ENCODE peak calls at places on chromosomes 7 and 10, in five cellular contexts. One of them, this sample, is unnamed.

GRCh38 chr10:33801705-33802104 is 467.2 kb upstream of the NRP1 start:
- DNase-seq in HepG2: peak; percentile 85
- DNase-seq in H1: no peak
- DNase-seq in GM12878: no peak
- DNase-seq in K562: no peak
- DNase-seq in this sample: peak; percentile 22

GRCh38 chr7:137981175-137981574 is 20.7 kb downstream of the CREB3L2 start:
- DNase-seq in K562: no peak
- DNase-seq in H1: no peak
- DNase-seq in HepG2: no peak
- DNase-seq in GM12878: no peak
- DNase-seq in this sample: no peak

GRCh38 chr10:97229322-97229721 is 43.6 kb upstream of the SLIT1 start:
- DNase-seq in HepG2: no peak
- DNase-seq in GM12878: no peak
- DNase-seq in K562: no peak
- DNase-seq in H1: no peak
- DNase-seq in this sample: no peak

GRCh38 chr7:25862254-25862992 is 289.6 kb upstream of the NFE2L3 start:
- DNase-seq in K562: peak; percentile 98
- DNase-seq in HepG2: peak; percentile 56
- DNase-seq in H1: peak; percentile 99
- DNase-seq in GM12878: peak; percentile 95
- DNase-seq in this sample: peak; percentile 100

GRCh38 chr10:73814896-73815718 is 3.7 kb upstream of the NDST2 start:
- DNase-seq in H1: peak; percentile 58
- DNase-seq in HepG2: no peak
- DNase-seq in GM12878: no peak
- DNase-seq in K562: peak; percentile 79
- DNase-seq in this sample: peak; percentile 48

GRCh38 chr7:135966341-135967043 is 10.7 kb downstream of the MTPN start:
- DNase-seq in GM12878: no peak
- DNase-seq in HepG2: no peak
- DNase-seq in K562: no peak
- DNase-seq in H1: no peak
- DNase-seq in this sample: no peak

GRCh38 chr7:15209385-15209784 is 306.8 kb upstream of the DGKB start:
- DNase-seq in HepG2: no peak
- DNase-seq in K562: no peak
- DNase-seq in GM12878: no peak
- DNase-seq in H1: no peak
- DNase-seq in this sample: no peak

GRCh38 chr7:30322656-30323355 is 38.4 kb downstream of the ZNRF2 start:
- DNase-seq in K562: no peak
- DNase-seq in HepG2: no peak
- DNase-seq in GM12878: peak; percentile 45
- DNase-seq in H1: no peak
- DNase-seq in this sample: no peak

DNA sequence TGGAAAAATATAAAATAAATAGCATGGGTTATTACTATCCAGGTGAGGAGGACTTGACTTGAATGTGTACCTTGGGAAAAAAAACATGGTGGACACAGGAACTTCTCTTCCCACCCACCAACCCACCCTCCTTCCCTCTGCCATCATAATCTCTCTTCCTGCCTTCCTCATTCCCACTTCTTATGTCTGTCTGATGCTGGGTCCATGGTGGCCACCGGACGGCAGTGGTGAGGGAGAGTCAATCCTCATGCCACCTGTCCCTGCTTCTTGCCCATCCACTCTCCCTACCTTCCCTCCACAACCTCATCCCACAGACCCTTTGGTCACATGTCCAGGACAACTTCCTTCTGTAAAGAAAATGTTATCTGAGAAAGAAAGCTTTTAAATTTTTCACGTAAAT is 104.7 kb downstream of the PIP4K2A start:
- DNase-seq in GM12878: no peak
- DNase-seq in HepG2: no peak
- DNase-seq in K562: no peak
- DNase-seq in H1: no peak
- DNase-seq in this sample: no peak
- TF ChIP-seq ZNF274 in GM12878: no peak
- TF ChIP-seq ZNF274 in HepG2: no peak
- TF ChIP-seq ZNF274 in K562: no peak
- TF ChIP-seq ZNF274 in H1: no peak
- TF ChIP-seq ZNF274 in this sample: no peak

DNA sequence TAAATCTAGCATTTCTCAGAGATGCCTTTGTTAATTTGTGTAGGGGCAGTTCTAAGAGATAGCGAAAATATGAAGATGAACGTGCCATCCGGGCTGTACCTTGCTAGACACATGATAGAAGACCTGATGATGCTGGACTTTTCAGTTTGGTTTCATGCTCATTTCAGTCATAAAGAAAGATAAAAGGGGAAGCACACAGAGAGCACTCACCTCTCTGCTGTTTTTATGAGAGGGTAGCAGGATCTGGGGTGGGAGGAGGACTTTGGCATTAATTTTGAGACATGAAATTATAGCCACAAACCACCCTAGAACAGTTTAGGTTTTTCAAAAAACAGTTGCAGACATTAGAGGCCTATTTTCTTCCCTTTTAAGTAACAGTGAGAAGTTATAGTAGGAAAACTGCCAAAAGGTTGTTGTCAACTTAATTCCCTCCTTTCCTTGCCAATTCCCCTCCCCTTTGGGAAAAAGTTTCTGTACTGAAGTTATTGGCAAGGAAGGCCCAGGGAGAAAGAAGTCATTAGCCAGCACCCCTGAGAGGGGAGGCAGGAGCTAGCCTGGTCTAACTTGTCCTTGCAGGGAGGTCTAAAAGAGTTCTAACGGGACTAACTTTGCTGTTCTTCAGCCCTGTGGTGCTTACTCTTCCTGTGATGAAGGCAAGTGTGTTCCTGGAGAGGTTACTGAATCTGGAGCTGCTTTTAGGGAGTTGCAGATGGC is 2.7 kb downstream of the ST7 start:
- DNase-seq in GM12878: peak; percentile 92
- DNase-seq in K562: no peak
- DNase-seq in HepG2: no peak
- DNase-seq in H1: no peak
- DNase-seq in this sample: no peak
- TF ChIP-seq SP1 in GM12878: no peak
- TF ChIP-seq SP1 in K562: no peak
- TF ChIP-seq SP1 in HepG2: no peak
- TF ChIP-seq SP1 in H1: no peak
- TF ChIP-seq SP1 in this sample: no peak

GRCh38 chr7:130486114-130486962 is 5.5 kb upstream of the MEST start:
- DNase-seq in GM12878: no peak
- DNase-seq in K562: peak; percentile 31
- DNase-seq in HepG2: peak; percentile 78
- DNase-seq in H1: peak; percentile 87
- DNase-seq in this sample: peak; percentile 78

GRCh38 chr7:130488376-130489139 is 3.3 kb upstream of the MEST start:
- DNase-seq in GM12878: no peak
- DNase-seq in HepG2: no peak
- DNase-seq in H1: no peak
- DNase-seq in K562: no peak
- DNase-seq in this sample: no peak

GRCh38 chr7:130485734-130486113 is 6.2 kb upstream of the MEST start:
- DNase-seq in K562: no peak
- DNase-seq in H1: no peak
- DNase-seq in HepG2: no peak
- DNase-seq in GM12878: no peak
- DNase-seq in this sample: no peak

GRCh38 chr7:130489140-130489967 is 2.5 kb upstream of the MEST start:
- DNase-seq in H1: no peak
- DNase-seq in HepG2: no peak
- DNase-seq in K562: no peak
- DNase-seq in GM12878: no peak
- DNase-seq in this sample: no peak

GRCh38 chr7:130486963-130487324 is 4.9 kb upstream of the MEST start:
- DNase-seq in GM12878: no peak
- DNase-seq in HepG2: no peak
- DNase-seq in H1: no peak
- DNase-seq in K562: no peak
- DNase-seq in this sample: no peak
- TF ChIP-seq ZNF274 in GM12878: no peak
- TF ChIP-seq ZNF274 in HepG2: no peak
- TF ChIP-seq ZNF274 in H1: no peak
- TF ChIP-seq ZNF274 in K562: no peak
- TF ChIP-seq ZNF274 in this sample: no peak

DNA sequence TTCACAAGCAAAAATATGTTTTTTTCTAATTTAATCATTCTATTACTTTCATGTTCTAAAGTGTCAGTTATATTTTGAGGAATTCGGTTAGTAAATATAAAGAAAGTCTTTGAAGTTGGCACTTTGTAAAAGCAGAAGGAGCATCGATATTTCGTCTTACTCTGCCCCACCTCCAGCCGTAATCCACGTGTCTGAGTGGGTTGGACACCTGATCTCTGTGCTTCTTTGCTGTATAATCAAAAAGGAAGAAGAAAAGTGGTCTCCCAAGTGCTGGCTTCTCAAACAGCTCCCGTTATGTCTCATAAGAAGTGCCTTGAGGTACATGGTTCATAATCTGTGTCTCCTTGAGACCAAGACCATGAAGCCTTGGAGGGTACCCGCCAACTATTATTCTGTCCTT is 19.8 kb downstream of the PRKAR2B start:
- DNase-seq in GM12878: no peak
- DNase-seq in K562: no peak
- DNase-seq in H1: no peak
- DNase-seq in HepG2: no peak
- DNase-seq in this sample: no peak
- TF ChIP-seq SP1 in GM12878: no peak
- TF ChIP-seq SP1 in K562: no peak
- TF ChIP-seq SP1 in H1: no peak
- TF ChIP-seq SP1 in HepG2: no peak
- TF ChIP-seq SP1 in this sample: no peak

GRCh38 chr10:95247881-95248583 is 42.8 kb downstream of the PDLIM1 start:
- DNase-seq in GM12878: no peak
- DNase-seq in K562: no peak
- DNase-seq in HepG2: no peak
- DNase-seq in H1: peak; percentile 47
- DNase-seq in this sample: no peak

GRCh38 chr10:95248989-95249388 is 41.8 kb downstream of the PDLIM1 start:
- DNase-seq in GM12878: no peak
- DNase-seq in HepG2: no peak
- DNase-seq in H1: peak; percentile 38
- DNase-seq in K562: no peak
- DNase-seq in this sample: no peak

GRCh38 chr10:95246582-95247051 is 44.2 kb downstream of the PDLIM1 start:
- DNase-seq in K562: peak; percentile 61
- DNase-seq in H1: peak; percentile 90
- DNase-seq in HepG2: peak; percentile 62
- DNase-seq in GM12878: no peak
- DNase-seq in this sample: peak; percentile 65

GRCh38 chr10:95245425-95246055 is 45.3 kb downstream of the PDLIM1 start:
- DNase-seq in H1: no peak
- DNase-seq in HepG2: no peak
- DNase-seq in K562: no peak
- DNase-seq in GM12878: peak; percentile 81
- DNase-seq in this sample: no peak

DNA sequence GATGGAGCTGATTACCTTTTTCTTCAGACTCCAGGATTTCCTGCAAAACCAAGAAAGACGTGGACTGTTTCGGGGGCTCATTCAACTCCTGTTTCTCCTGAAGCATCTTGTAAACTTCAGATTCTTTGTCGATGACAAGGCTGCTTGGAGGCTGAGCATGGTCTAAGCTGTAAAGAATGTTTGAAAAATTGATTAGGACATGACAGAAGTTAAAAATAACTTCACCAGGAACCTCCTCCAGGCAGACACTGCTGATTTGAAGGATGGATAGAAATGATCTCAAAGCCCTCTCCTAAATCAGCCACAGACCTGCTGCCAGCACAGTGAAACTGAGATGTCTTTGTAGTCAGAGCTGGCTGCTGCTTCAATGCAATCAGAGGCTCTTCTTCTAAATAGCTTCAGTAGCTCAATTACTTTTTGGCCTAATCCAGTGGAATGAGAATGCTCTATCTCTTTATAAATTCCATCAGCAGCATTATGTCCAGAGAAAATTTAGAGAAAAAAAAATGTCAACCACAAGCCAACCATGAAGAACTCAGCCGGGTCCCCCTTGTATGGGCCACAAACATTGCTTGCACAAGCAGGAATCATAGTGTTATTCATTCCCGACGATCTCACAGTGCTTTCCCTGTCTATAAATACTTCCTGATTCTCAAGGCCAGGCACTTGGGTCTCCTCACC is 43.5 kb downstream of the PDLIM1 start:
- DNase-seq in HepG2: peak; percentile 28
- DNase-seq in GM12878: no peak
- DNase-seq in H1: no peak
- DNase-seq in K562: no peak
- DNase-seq in this sample: no peak
- TF ChIP-seq ZNF274 in HepG2: no peak
- TF ChIP-seq ZNF274 in GM12878: no peak
- TF ChIP-seq ZNF274 in H1: no peak
- TF ChIP-seq ZNF274 in K562: no peak
- TF ChIP-seq ZNF274 in this sample: no peak

GRCh38 chr10:114288424-114289095 is 49.5 kb downstream of the VWA2 start:
- DNase-seq in K562: no peak
- DNase-seq in HepG2: no peak
- DNase-seq in GM12878: no peak
- DNase-seq in H1: no peak
- DNase-seq in this sample: no peak

GRCh38 chr10:114284346-114285071 is 45.5 kb downstream of the VWA2 start:
- DNase-seq in HepG2: no peak
- DNase-seq in GM12878: no peak
- DNase-seq in H1: no peak
- DNase-seq in K562: no peak
- DNase-seq in this sample: no peak

GRCh38 chr10:114283535-114283934 is 44.5 kb downstream of the VWA2 start:
- DNase-seq in K562: no peak
- DNase-seq in HepG2: no peak
- DNase-seq in GM12878: no peak
- DNase-seq in H1: no peak
- DNase-seq in this sample: no peak

GRCh38 chr10:114286971-114287370 is 47.9 kb downstream of the VWA2 start:
- DNase-seq in HepG2: no peak
- DNase-seq in GM12878: no peak
- DNase-seq in H1: no peak
- DNase-seq in K562: no peak
- DNase-seq in this sample: no peak

DNA sequence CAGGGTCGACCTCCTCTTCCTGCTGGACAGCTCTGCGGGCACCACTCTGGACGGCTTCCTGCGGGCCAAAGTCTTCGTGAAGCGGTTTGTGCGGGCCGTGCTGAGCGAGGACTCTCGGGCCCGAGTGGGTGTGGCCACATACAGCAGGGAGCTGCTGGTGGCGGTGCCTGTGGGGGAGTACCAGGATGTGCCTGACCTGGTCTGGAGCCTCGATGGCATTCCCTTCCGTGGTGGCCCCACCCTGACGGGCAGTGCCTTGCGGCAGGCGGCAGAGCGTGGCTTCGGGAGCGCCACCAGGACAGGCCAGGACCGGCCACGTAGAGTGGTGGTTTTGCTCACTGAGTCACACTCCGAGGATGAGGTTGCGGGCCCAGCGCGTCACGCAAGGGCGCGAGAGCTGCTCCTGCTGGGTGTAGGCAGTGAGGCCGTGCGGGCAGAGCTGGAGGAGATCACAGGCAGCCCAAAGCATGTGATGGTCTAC is 46.9 kb downstream of the VWA2 start:
- DNase-seq in K562: no peak
- DNase-seq in HepG2: no peak
- DNase-seq in GM12878: no peak
- DNase-seq in H1: no peak
- DNase-seq in this sample: no peak
- TF ChIP-seq SP1 in K562: no peak
- TF ChIP-seq SP1 in HepG2: no peak
- TF ChIP-seq SP1 in GM12878: no peak
- TF ChIP-seq SP1 in H1: no peak
- TF ChIP-seq SP1 in this sample: no peak